ENCODE peak calls at places on chromosome 18, in nine cellular contexts. One of them, this sample, is unnamed.

GRCh38 chr18:37210781-37211180 is 354.8 kb downstream of the CELF4 start:
- DNase-seq in AG04450: no peak
- DNase-seq in fibroblast of pulmonary artery: no peak
- DNase-seq in stomach: no peak
- DNase-seq in cardiac fibroblast: no peak
- DNase-seq in MM.1S: no peak
- DNase-seq in aorta: no peak
- DNase-seq in lung: no peak
- DNase-seq in astrocyte of the spinal cord: no peak
- DNase-seq in this sample: no peak

GRCh38 chr18:22378672-22379282 is 38.9 kb downstream of the CTAGE1 start:
- DNase-seq in AG04450: no peak
- DNase-seq in astrocyte of the spinal cord: peak
- DNase-seq in lung: no peak
- DNase-seq in stomach: peak
- DNase-seq in fibroblast of pulmonary artery: peak
- DNase-seq in cardiac fibroblast: peak
- DNase-seq in aorta: no peak
- DNase-seq in MM.1S: no peak
- DNase-seq in this sample: peak

GRCh38 chr18:62717850-62718229 is 2.5 kb downstream of the PHLPP1 start:
- DNase-seq in lung: no peak
- DNase-seq in AG04450: no peak
- DNase-seq in stomach: no peak
- DNase-seq in astrocyte of the spinal cord: peak
- DNase-seq in MM.1S: no peak
- DNase-seq in fibroblast of pulmonary artery: peak
- DNase-seq in aorta: no peak
- DNase-seq in cardiac fibroblast: peak
- DNase-seq in this sample: no peak

GRCh38 chr18:48003426-48004349 is 73.2 kb upstream of the SMAD2 start:
- DNase-seq in cardiac fibroblast: peak
- DNase-seq in lung: no peak
- DNase-seq in astrocyte of the spinal cord: peak
- DNase-seq in MM.1S: no peak
- DNase-seq in stomach: peak
- DNase-seq in AG04450: no peak
- DNase-seq in fibroblast of pulmonary artery: peak
- DNase-seq in aorta: no peak
- DNase-seq in this sample: no peak

GRCh38 chr18:62754026-62754425 is 38.7 kb downstream of the PHLPP1 start:
- DNase-seq in cardiac fibroblast: no peak
- DNase-seq in aorta: no peak
- DNase-seq in lung: no peak
- DNase-seq in stomach: no peak
- DNase-seq in astrocyte of the spinal cord: no peak
- DNase-seq in MM.1S: no peak
- DNase-seq in fibroblast of pulmonary artery: no peak
- DNase-seq in AG04450: no peak
- DNase-seq in this sample: no peak

GRCh38 chr18:68992719-68993482 is 195.0 kb downstream of the CCDC102B start:
- DNase-seq in MM.1S: peak
- DNase-seq in stomach: no peak
- DNase-seq in aorta: no peak
- DNase-seq in fibroblast of pulmonary artery: no peak
- DNase-seq in lung: no peak
- DNase-seq in AG04450: no peak
- DNase-seq in cardiac fibroblast: no peak
- DNase-seq in astrocyte of the spinal cord: no peak
- DNase-seq in this sample: no peak

GRCh38 chr18:13335903-13336302 is 117.3 kb downstream of the LDLRAD4 start:
- DNase-seq in fibroblast of pulmonary artery: no peak
- DNase-seq in astrocyte of the spinal cord: no peak
- DNase-seq in aorta: no peak
- DNase-seq in MM.1S: no peak
- DNase-seq in stomach: no peak
- DNase-seq in lung: no peak
- DNase-seq in cardiac fibroblast: no peak
- DNase-seq in AG04450: no peak
- DNase-seq in this sample: no peak

GRCh38 chr18:27276886-27277285 is 91.8 kb upstream of the CHST9 start:
- DNase-seq in AG04450: no peak
- DNase-seq in aorta: no peak
- DNase-seq in MM.1S: no peak
- DNase-seq in cardiac fibroblast: no peak
- DNase-seq in astrocyte of the spinal cord: no peak
- DNase-seq in lung: no peak
- DNase-seq in fibroblast of pulmonary artery: no peak
- DNase-seq in stomach: no peak
- DNase-seq in this sample: no peak

GRCh38 chr18:46179306-46179705 is 75.1 kb downstream of the HAUS1 start:
- DNase-seq in AG04450: no peak
- DNase-seq in cardiac fibroblast: no peak
- DNase-seq in lung: no peak
- DNase-seq in MM.1S: no peak
- DNase-seq in fibroblast of pulmonary artery: no peak
- DNase-seq in aorta: no peak
- DNase-seq in stomach: no peak
- DNase-seq in astrocyte of the spinal cord: no peak
- DNase-seq in this sample: no peak

GRCh38 chr18:32768646-32769206 is 4.1 kb downstream of the KLHL14 start:
- DNase-seq in MM.1S: no peak
- DNase-seq in lung: no peak
- DNase-seq in stomach: no peak
- DNase-seq in AG04450: no peak
- DNase-seq in astrocyte of the spinal cord: no peak
- DNase-seq in fibroblast of pulmonary artery: no peak
- DNase-seq in aorta: no peak
- DNase-seq in cardiac fibroblast: no peak
- DNase-seq in this sample: no peak

GRCh38 chr18:44701227-44701626 is 20.5 kb downstream of the SETBP1 start:
- DNase-seq in MM.1S: no peak
- DNase-seq in fibroblast of pulmonary artery: peak
- DNase-seq in stomach: no peak
- DNase-seq in cardiac fibroblast: no peak
- DNase-seq in aorta: no peak
- DNase-seq in AG04450: no peak
- DNase-seq in lung: no peak
- DNase-seq in astrocyte of the spinal cord: no peak
- DNase-seq in this sample: no peak

GRCh38 chr18:48892146-48892855 is 58.5 kb downstream of the SMAD7 start:
- DNase-seq in AG04450: no peak
- DNase-seq in astrocyte of the spinal cord: no peak
- DNase-seq in lung: no peak
- DNase-seq in stomach: no peak
- DNase-seq in MM.1S: no peak
- DNase-seq in cardiac fibroblast: no peak
- DNase-seq in aorta: peak
- DNase-seq in fibroblast of pulmonary artery: no peak
- DNase-seq in this sample: no peak

GRCh38 chr18:68275616-68276015 is 439.3 kb downstream of the TMX3 start:
- DNase-seq in cardiac fibroblast: peak
- DNase-seq in AG04450: peak
- DNase-seq in MM.1S: no peak
- DNase-seq in aorta: no peak
- DNase-seq in lung: no peak
- DNase-seq in fibroblast of pulmonary artery: peak
- DNase-seq in stomach: no peak
- DNase-seq in astrocyte of the spinal cord: peak
- DNase-seq in this sample: no peak

GRCh38 chr18:65846107-65846506 is 95.3 kb downstream of the CDH7 start:
- DNase-seq in AG04450: no peak
- DNase-seq in lung: no peak
- DNase-seq in stomach: no peak
- DNase-seq in aorta: no peak
- DNase-seq in cardiac fibroblast: no peak
- DNase-seq in MM.1S: no peak
- DNase-seq in astrocyte of the spinal cord: no peak
- DNase-seq in fibroblast of pulmonary artery: no peak
- DNase-seq in this sample: no peak

DNA sequence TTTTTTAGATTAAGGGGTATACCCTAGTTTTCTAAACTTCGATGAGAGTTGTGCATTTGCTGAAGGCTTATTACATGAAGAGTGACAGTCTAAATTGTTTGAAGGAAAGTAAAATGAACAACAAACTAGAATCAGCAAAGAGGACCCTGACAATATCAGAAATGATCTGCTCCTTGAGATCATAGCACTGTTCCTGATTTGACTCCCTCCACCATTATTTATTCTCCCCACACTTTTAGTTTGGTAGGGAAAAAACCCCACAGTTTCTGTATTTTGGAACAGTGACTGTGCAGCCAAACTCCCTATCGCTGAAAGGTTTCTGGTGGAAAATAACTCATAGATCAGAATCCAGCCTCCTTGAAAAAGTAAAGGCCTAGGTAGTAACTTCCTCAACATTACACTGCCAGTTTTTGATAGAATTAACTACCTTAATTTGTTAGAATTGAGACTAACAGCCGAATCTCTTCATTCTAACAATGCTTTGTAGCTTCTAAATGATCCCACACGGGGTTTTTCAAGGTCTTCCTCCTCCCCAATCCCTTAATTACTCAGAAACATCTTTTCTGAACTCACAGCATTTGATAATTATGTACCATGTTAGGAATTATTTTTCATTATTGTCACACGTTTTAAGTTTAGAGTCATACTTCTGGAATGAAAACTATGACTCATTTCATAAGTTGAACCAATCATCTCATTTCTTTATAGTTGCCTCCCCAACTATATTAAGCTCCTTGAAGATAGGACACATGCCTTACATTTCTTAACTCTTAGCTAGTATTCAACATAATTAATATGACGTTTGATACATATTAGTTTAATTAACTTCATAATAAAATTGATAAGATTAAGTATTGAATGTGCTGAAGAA is 2.9 kb downstream of the MYL12A start:
- DNase-seq in lung: no peak
- DNase-seq in cardiac fibroblast: peak
- DNase-seq in MM.1S: no peak
- DNase-seq in astrocyte of the spinal cord: peak
- DNase-seq in AG04450: no peak
- DNase-seq in aorta: no peak
- DNase-seq in fibroblast of pulmonary artery: peak
- DNase-seq in stomach: no peak
- DNase-seq in this sample: no peak
- H3K4me3 ChIP-seq in lung: no peak
- H3K4me3 ChIP-seq in cardiac fibroblast: peak
- H3K4me3 ChIP-seq in MM.1S: no peak
- H3K4me3 ChIP-seq in astrocyte of the spinal cord: peak
- H3K4me3 ChIP-seq in AG04450: peak
- H3K4me3 ChIP-seq in aorta: no peak
- H3K4me3 ChIP-seq in fibroblast of pulmonary artery: peak
- H3K4me3 ChIP-seq in stomach: no peak
- H3K4me3 ChIP-seq in this sample: peak

GRCh38 chr18:8943900-8944870 is 158.3 kb upstream of the NDUFV2 start:
- DNase-seq in stomach: no peak
- DNase-seq in astrocyte of the spinal cord: peak
- DNase-seq in cardiac fibroblast: peak
- DNase-seq in lung: no peak
- DNase-seq in AG04450: peak
- DNase-seq in MM.1S: no peak
- DNase-seq in aorta: no peak
- DNase-seq in fibroblast of pulmonary artery: peak
- DNase-seq in this sample: no peak
- H3K4me3 ChIP-seq in stomach: no peak
- H3K4me3 ChIP-seq in astrocyte of the spinal cord: no peak
- H3K4me3 ChIP-seq in cardiac fibroblast: no peak
- H3K4me3 ChIP-seq in lung: no peak
- H3K4me3 ChIP-seq in AG04450: no peak
- H3K4me3 ChIP-seq in MM.1S: no peak
- H3K4me3 ChIP-seq in aorta: no peak
- H3K4me3 ChIP-seq in fibroblast of pulmonary artery: no peak
- H3K4me3 ChIP-seq in this sample: no peak

GRCh38 chr18:58891753-58892152 is 27.1 kb downstream of the ZNF532 start:
- DNase-seq in aorta: no peak
- DNase-seq in lung: no peak
- DNase-seq in fibroblast of pulmonary artery: no peak
- DNase-seq in MM.1S: no peak
- DNase-seq in AG04450: no peak
- DNase-seq in astrocyte of the spinal cord: peak
- DNase-seq in stomach: no peak
- DNase-seq in cardiac fibroblast: peak
- DNase-seq in this sample: no peak

GRCh38 chr18:58893388-58894099 is 28.9 kb downstream of the ZNF532 start:
- DNase-seq in AG04450: no peak
- DNase-seq in lung: no peak
- DNase-seq in astrocyte of the spinal cord: no peak
- DNase-seq in cardiac fibroblast: peak
- DNase-seq in stomach: no peak
- DNase-seq in MM.1S: no peak
- DNase-seq in aorta: no peak
- DNase-seq in fibroblast of pulmonary artery: no peak
- DNase-seq in this sample: no peak

GRCh38 chr18:58894937-58895336 is 30.3 kb downstream of the ZNF532 start:
- DNase-seq in astrocyte of the spinal cord: no peak
- DNase-seq in AG04450: no peak
- DNase-seq in cardiac fibroblast: no peak
- DNase-seq in aorta: no peak
- DNase-seq in MM.1S: no peak
- DNase-seq in fibroblast of pulmonary artery: no peak
- DNase-seq in stomach: no peak
- DNase-seq in lung: no peak
- DNase-seq in this sample: no peak

GRCh38 chr18:58895385-58895784 is 30.7 kb downstream of the ZNF532 start:
- DNase-seq in astrocyte of the spinal cord: no peak
- DNase-seq in MM.1S: no peak
- DNase-seq in stomach: no peak
- DNase-seq in AG04450: no peak
- DNase-seq in fibroblast of pulmonary artery: no peak
- DNase-seq in aorta: no peak
- DNase-seq in cardiac fibroblast: no peak
- DNase-seq in lung: no peak
- DNase-seq in this sample: no peak

DNA sequence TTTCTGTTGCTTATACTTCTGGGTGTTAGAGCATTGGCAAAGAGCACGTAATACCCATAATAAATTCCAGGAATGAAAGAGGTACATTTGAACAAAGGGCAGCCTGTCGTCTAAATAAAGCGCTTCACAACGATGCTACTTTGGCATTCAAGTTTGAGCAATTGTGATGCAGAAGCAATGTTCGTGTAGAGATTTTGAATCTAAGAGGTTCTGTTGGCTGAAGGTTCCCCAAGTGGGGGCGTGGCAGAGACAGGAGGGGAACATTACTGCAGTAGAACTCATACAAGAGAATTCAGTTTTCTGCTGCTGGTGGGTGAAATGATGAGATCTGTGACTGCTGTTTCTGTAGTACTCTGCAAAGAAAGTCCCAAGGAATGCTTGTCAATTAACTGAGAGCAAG is 27.9 kb downstream of the ZNF532 start:
- DNase-seq in aorta: no peak
- DNase-seq in AG04450: no peak
- DNase-seq in fibroblast of pulmonary artery: no peak
- DNase-seq in stomach: no peak
- DNase-seq in lung: no peak
- DNase-seq in MM.1S: no peak
- DNase-seq in cardiac fibroblast: no peak
- DNase-seq in astrocyte of the spinal cord: no peak
- DNase-seq in this sample: peak
- H3K4me3 ChIP-seq in aorta: no peak
- H3K4me3 ChIP-seq in AG04450: no peak
- H3K4me3 ChIP-seq in fibroblast of pulmonary artery: no peak
- H3K4me3 ChIP-seq in stomach: no peak
- H3K4me3 ChIP-seq in lung: no peak
- H3K4me3 ChIP-seq in MM.1S: no peak
- H3K4me3 ChIP-seq in cardiac fibroblast: no peak
- H3K4me3 ChIP-seq in astrocyte of the spinal cord: no peak
- H3K4me3 ChIP-seq in this sample: no peak

GRCh38 chr18:33851546-33852078 is 273.6 kb downstream of the ASXL3 start:
- DNase-seq in aorta: no peak
- DNase-seq in astrocyte of the spinal cord: no peak
- DNase-seq in lung: no peak
- DNase-seq in fibroblast of pulmonary artery: no peak
- DNase-seq in stomach: no peak
- DNase-seq in AG04450: no peak
- DNase-seq in MM.1S: no peak
- DNase-seq in cardiac fibroblast: no peak
- DNase-seq in this sample: no peak
- H3K4me3 ChIP-seq in aorta: no peak
- H3K4me3 ChIP-seq in astrocyte of the spinal cord: no peak
- H3K4me3 ChIP-seq in lung: no peak
- H3K4me3 ChIP-seq in fibroblast of pulmonary artery: no peak
- H3K4me3 ChIP-seq in stomach: no peak
- H3K4me3 ChIP-seq in AG04450: no peak
- H3K4me3 ChIP-seq in MM.1S: no peak
- H3K4me3 ChIP-seq in cardiac fibroblast: no peak
- H3K4me3 ChIP-seq in this sample: no peak

This sample was measured in HAP-1.